ENCODE peak calls at places on chromosomes 16 and 17, in five cellular contexts. M is stimulated activated naive CD4-positive, alpha-beta T cell; X is neural crest cell; B is Calu3; R is lung. N is an unnamed sample.

GRCh38 chr17:79874329-79874981 is 35.2 kb upstream of the CBX4 start:
- DNase-seq in R (no peak), B (peak; percentile 55), M (peak; percentile 19), X (peak; percentile 25), N (no peak)

GRCh38 chr16:50675686-50676610 is 5.2 kb downstream of the SNX20 start:
- DNase-seq in B (peak; percentile 31), R (peak; percentile 65), M (no peak), X (no peak), N (no peak)

GRCh38 chr17:31074772-31075538 is 19.8 kb upstream of the NF1 start:
- DNase-seq in M (no peak), X (no peak), R (no peak), B (no peak), N (peak; percentile 8)

GRCh38 chr17:28327031-28327607 is 8.1 kb downstream of the TMEM97 start:
- DNase-seq in X (no peak), M (no peak), R (no peak), B (no peak), N (no peak)

GRCh38 chr16:1879477-1879876 is 7.5 kb upstream of the MEIOB start:
- DNase-seq in M (no peak), B (no peak), R (no peak), X (no peak), N (no peak)

GRCh38 chr16:14600164-14600563 is 29.9 kb downstream of the PARN start:
- DNase-seq in B (peak; percentile 30), R (no peak), M (no peak), X (no peak), N (no peak)

GRCh38 chr16:74446866-74447265 is 25.6 kb upstream of the CLEC18B start:
- DNase-seq in B (no peak), R (no peak), M (no peak), X (no peak), N (no peak)

GRCh38 chr16:50520451-50521245 is 27.5 kb upstream of the NKD1 start:
- DNase-seq in M (no peak), X (peak; percentile 39), R (no peak), B (no peak), N (no peak)

GRCh38 chr17:8856869-8857575 is 10.5 kb downstream of the PIK3R6 start:
- DNase-seq in B (no peak), R (no peak), X (no peak), M (no peak), N (no peak)

GRCh38 chr16:84555418-84556196 is 51.1 kb upstream of the MEAK7 start:
- DNase-seq in R (no peak), B (peak; percentile 33), M (no peak), X (peak; percentile 60), N (no peak)

GRCh38 chr16:56422896-56423441 is 2.4 kb downstream of the AMFR start:
- DNase-seq in R (no peak), X (no peak), M (no peak), B (no peak), N (no peak)

GRCh38 chr17:40309938-40310510 is 1.0 kb downstream of the RARA start:
- DNase-seq in R (no peak), B (peak; percentile 62), X (no peak), M (no peak), N (no peak)

GRCh38 chr17:71632328-71632727 is 488.5 kb upstream of the SOX9 start:
- DNase-seq in B (peak; percentile 37), M (no peak), X (no peak), R (no peak), N (no peak)

GRCh38 chr17:19403021-19403420 is 8.0 kb upstream of the RNF112 start:
- DNase-seq in B (no peak), M (no peak), R (no peak), X (no peak), N (no peak)

GRCh38 chr16:76653390-76654026 is 376.3 kb downstream of the CNTNAP4 start:
- DNase-seq in B (peak; percentile 44), M (no peak), R (no peak), X (peak; percentile 15), N (no peak)

GRCh38 chr17:32871736-32872135 is 5.2 kb downstream of the MYO1D start:
- DNase-seq in X (no peak), B (no peak), M (no peak), R (no peak), N (no peak)

GRCh38 chr16:81795193-81795592 is 16.1 kb downstream of the PLCG2 start:
- DNase-seq in B (no peak), R (no peak), M (no peak), X (no peak), N (no peak)

GRCh38 chr17:42760652-42761581 is at the start of gene RAMP2:
- DNase-seq in B (peak; percentile 36), R (no peak), X (peak; percentile 28), M (no peak), N (peak; percentile 14)